ENCODE peak calls at places on chromosomes 6 and 20, in four cellular contexts. R is upper lobe of right lung, Z is A172, G is NCI-H1436 treated with DMSO at 0.1 percent for 48 hours. D is an unnamed sample.
A peak's percentile ranks its signal among the peaks of the same experiment; 100 is the strongest.

GRCh38 chr6:456358-456857 is 64.9 kb downstream of the IRF4 start:
- DNase-seq in R (no peak), Z (no peak), G (no peak), D (no peak)

GRCh38 chr6:33414592-33415271 is 3.2 kb downstream of the CUTA start:
- DNase-seq in R (no peak), Z (no peak), G (no peak), D (peak; percentile 79)

GRCh38 chr20:2612073-2612472 is 40.4 kb upstream of the NOP56 start:
- DNase-seq in R (no peak), Z (no peak), G (no peak), D (no peak)

GRCh38 chr6:30844118-30844535 is 40.2 kb upstream of the DDR1 start:
- DNase-seq in R (no peak), Z (peak; percentile 68), G (no peak), D (peak; percentile 54)

GRCh38 chr6:18269253-18269652 is 4.9 kb upstream of the DEK start:
- DNase-seq in R (no peak), Z (peak; percentile 84), G (no peak), D (no peak)

GRCh38 chr6:117396228-117396627 is 29.5 kb downstream of the ROS1 start:
- DNase-seq in R (no peak), Z (no peak), G (no peak), D (no peak)

GRCh38 chr6:80541186-80541585 is 434.7 kb downstream of the BCKDHB start:
- DNase-seq in R (no peak), Z (peak; percentile 85), G (no peak), D (peak; percentile 68)

GRCh38 chr6:95142661-95143060 is 434.7 kb upstream of the MANEA start:
- DNase-seq in R (no peak), Z (no peak), G (no peak), D (no peak)

GRCh38 chr6:8182857-8183256 is 80.5 kb upstream of the EEF1E1 start:
- DNase-seq in R (no peak), Z (no peak), G (no peak), D (no peak)

GRCh38 chr6:44415424-44415823 is 27.9 kb downstream of the CDC5L start:
- DNase-seq in R (no peak), Z (no peak), G (no peak), D (no peak)

GRCh38 chr20:38950254-38950653 is 11.9 kb upstream of the DHX35 start:
- DNase-seq in R (no peak), Z (no peak), G (no peak), D (no peak)

GRCh38 chr6:137927777-137928218 is 60.7 kb downstream of the TNFAIP3 start:
- DNase-seq in R (no peak), Z (peak; percentile 40), G (no peak), D (no peak)

GRCh38 chr6:41505084-41506049 is 40.8 kb upstream of the FOXP4 start:
- DNase-seq in R (peak; percentile 82), Z (no peak), G (no peak), D (peak; percentile 96)

GRCh38 chr6:42482126-42482525 is 30.4 kb upstream of the TRERF1 start:
- DNase-seq in R (no peak), Z (no peak), G (no peak), D (no peak)

GRCh38 chr6:26538936-26539615 is 910 bp downstream of the HMGN4 start:
- DNase-seq in R (no peak), Z (no peak), G (no peak), D (no peak)

GRCh38 chr6:115441671-115442070 is 619.0 kb downstream of the FRK start:
- DNase-seq in R (no peak), Z (no peak), G (no peak), D (no peak)

GRCh38 chr6:41750374-41750773 is 3.2 kb upstream of the PGC start:
- DNase-seq in R (no peak), Z (no peak), G (no peak), D (no peak)

GRCh38 chr6:124881898-124882579 is 80.2 kb upstream of the RNF217 start:
- DNase-seq in R (no peak), Z (peak; percentile 5), G (no peak), D (no peak)

GRCh38 chr6:135922746-135923145 is 71.2 kb downstream of the PDE7B start:
- DNase-seq in R (no peak), Z (no peak), G (no peak), D (no peak)

GRCh38 chr20:39318911-39319310 is 356.8 kb downstream of the DHX35 start:
- DNase-seq in R (no peak), Z (no peak), G (no peak), D (no peak)

GRCh38 chr6:129732034-129732433 is 22.1 kb upstream of the ARHGAP18 start:
- DNase-seq in R (no peak), Z (no peak), G (no peak), D (no peak)

GRCh38 chr6:34350100-34350936 is 42.2 kb downstream of the NUDT3 start:
- DNase-seq in R (no peak), Z (no peak), G (no peak), D (no peak)

GRCh38 chr6:137282253-137282652 is 63.1 kb upstream of the IFNGR1 start:
- DNase-seq in R (no peak), Z (no peak), G (no peak), D (no peak)

GRCh38 chr6:150271172-150271500 is 97.7 kb upstream of the IYD start:
- DNase-seq in R (no peak), Z (no peak), G (no peak), D (no peak)

GRCh38 chr20:51697119-51697826 is 70.9 kb downstream of the ATP9A start:
- DNase-seq in R (no peak), Z (no peak), G (no peak), D (no peak)

D was measured in osteoblast.